ENCODE peak calls at places on chromosome 3, in eight cellular contexts. V is fibroblast of lung, W is esophagus squamous epithelium, I is hepatocyte, J is ovary, Q is heart right ventricle, H is suprapubic skin, E is adrenal gland. B is an unnamed sample. For H3K27me3, H3K36me3 and H3K9me3, the result is how much of the 10 kb centered on the place peaks cover.

GRCh38 chr3:151895881-151896661 is 22.6 kb downstream of the SUCNR1 start:
- DNase-seq in H (no peak), V (peak), J (no peak), W (no peak), E (no peak), I (no peak), Q (no peak), B (peak)

GRCh38 chr3:127652246-127652995 is 20.3 kb upstream of the ABTB1 start:
- DNase-seq in I (peak), W (no peak), Q (peak), J (no peak), E (peak), V (peak), H (no peak), B (peak)

GRCh38 chr3:48397767-48398681 is 26.0 kb downstream of the FBXW12 start:
- DNase-seq in V (no peak), I (no peak), E (no peak), Q (no peak), W (no peak), J (peak), H (no peak), B (no peak)

GRCh38 chr3:55202320-55202719 is 274.5 kb upstream of the LRTM1 start:
- DNase-seq in W (no peak), H (no peak), Q (no peak), V (peak), I (no peak), J (no peak), E (no peak), B (no peak)

GRCh38 chr3:106397004-106397403 is 528.2 kb upstream of the CBLB start:
- DNase-seq in I (no peak), W (no peak), V (no peak), E (no peak), H (no peak), J (no peak), Q (no peak), B (no peak)

GRCh38 chr3:40951636-40952035 is 247.7 kb upstream of the CTNNB1 start:
- DNase-seq in J (no peak), I (no peak), V (peak), W (no peak), Q (no peak), E (no peak), H (no peak), B (no peak)

GRCh38 chr3:127542441-127542952 is 48.0 kb downstream of the TPRA1 start:
- DNase-seq in I (peak), J (no peak), Q (no peak), W (no peak), V (no peak), H (no peak), E (no peak), B (no peak)

GRCh38 chr3:187211532-187212274 is 14.4 kb downstream of the RTP1 start:
- DNase-seq in J (no peak), Q (no peak), W (no peak), I (no peak), H (no peak), E (no peak), V (peak), B (peak)

GRCh38 chr3:156648086-156648485 is 26.3 kb upstream of the TIPARP start:
- DNase-seq in Q (no peak), E (no peak), V (peak), J (no peak), W (no peak), I (no peak), H (no peak), B (no peak)

GRCh38 chr3:43496740-43497375 is 125.0 kb downstream of the ANO10 start:
- DNase-seq in J (no peak), V (no peak), W (no peak), Q (no peak), H (no peak), I (no peak), E (no peak), B (no peak)

GRCh38 chr3:106305882-106306445 is 437.2 kb upstream of the CBLB start:
- DNase-seq in H (no peak), E (no peak), Q (no peak), W (no peak), I (no peak), J (no peak), V (peak), B (no peak)

GRCh38 chr3:3798641-3799113 is 554 bp upstream of the LRRN1 start:
- DNase-seq in W (no peak), Q (no peak), J (peak), V (peak), H (no peak), I (peak), E (no peak), B (no peak)

GRCh38 chr3:185215873-185216586 is 37.8 kb downstream of the EHHADH start:
- DNase-seq in Q (no peak), W (no peak), E (no peak), V (no peak), J (no peak), H (no peak), I (no peak), B (no peak)

GRCh38 chr3:61638721-61639120 is 77.3 kb downstream of the PTPRG start:
- DNase-seq in V (peak), J (no peak), E (no peak), Q (no peak), I (no peak), H (no peak), W (no peak), B (no peak)

GRCh38 chr3:146271180-146271579 is 20.3 kb upstream of the PLSCR4 start:
- DNase-seq in H (no peak), I (no peak), W (no peak), J (no peak), Q (no peak), E (no peak), V (no peak), B (no peak)

GRCh38 chr3:139541156-139541897 is 1.8 kb upstream of the RBP1 start:
- DNase-seq in J (no peak), H (peak), V (peak), Q (no peak), I (no peak), E (no peak), W (no peak), B (no peak)

GRCh38 chr3:178500631-178501030 is 35.6 kb upstream of the KCNMB2 start:
- DNase-seq in V (peak), H (no peak), E (no peak), W (no peak), I (no peak), Q (no peak), J (no peak), B (peak)

GRCh38 chr3:189041482-189042090 is 130.2 kb upstream of the TPRG1 start:
- DNase-seq in H (no peak), W (peak), I (peak), E (peak), Q (peak), V (peak), J (peak), B (peak)

GRCh38 chr3:38652934-38653333 is 3.4 kb upstream of the SCN5A start:
- DNase-seq in Q (no peak), V (no peak), I (no peak), H (no peak), E (no peak), J (no peak), W (no peak), B (no peak)

GRCh38 chr3:38658886-38659285 is 9.4 kb upstream of the SCN5A start:
- DNase-seq in H (no peak), V (no peak), J (no peak), Q (no peak), E (no peak), W (no peak), I (no peak), B (no peak)

GRCh38 chr3:38653685-38654537 is 4.4 kb upstream of the SCN5A start:
- DNase-seq in W (no peak), V (no peak), E (no peak), H (no peak), I (peak), J (no peak), Q (no peak), B (no peak)

GRCh38 chr3:38657369-38657768 is 7.9 kb upstream of the SCN5A start:
- DNase-seq in I (peak), J (no peak), W (no peak), Q (no peak), V (no peak), E (no peak), H (no peak), B (no peak)

GRCh38 chr3:38655708-38656300 is 6.3 kb upstream of the SCN5A start:
- DNase-seq in Q (no peak), W (no peak), H (no peak), J (no peak), E (no peak), V (peak), I (peak), B (peak)
- H3K27me3 ChIP-seq in Q (half or more), W (half or more), H (half or more), J (under half), E (under half), V (under half), I (under half), B (under half)

GRCh38 chr3:37349640-37350039 is 175.3 kb upstream of the LRRFIP2 start:
- DNase-seq in Q (no peak), E (no peak), H (no peak), V (no peak), J (no peak), I (no peak), W (no peak), B (no peak)
- H3K36me3 ChIP-seq in Q (half or more), E (under half), H (half or more), V (under half), J (under half), I (under half), W (under half), B (under half)

GRCh38 chr3:129911261-129911861 is 17.9 kb upstream of the TMCC1 start:
- DNase-seq in E (no peak), H (no peak), V (no peak), W (no peak), I (no peak), Q (peak), J (no peak), B (no peak)
- H3K9me3 ChIP-seq in E (under half), H (under half), V (under half), W (under half), I (under half), Q (under half), J (under half), B (under half)

GRCh38 chr3:53811143-53811915 is 34.9 kb downstream of the CHDH start:
- DNase-seq in W (no peak), H (no peak), V (no peak), I (no peak), J (no peak), Q (no peak), E (no peak), B (no peak)
- H3K27me3 ChIP-seq in W (under half), H (under half), V (under half), I (under half), J (under half), Q (under half), E (under half), B (under half)

GRCh38 chr3:52072020-52072419 is 15.6 kb upstream of the DUSP7 start:
- DNase-seq in H (no peak), Q (no peak), I (no peak), J (no peak), V (no peak), W (no peak), E (no peak), B (no peak)
- H3K36me3 ChIP-seq in H (under half), Q (under half), I (under half), J (under half), V (under half), W (under half), E (under half), B (under half)

GRCh38 chr3:7536921-7537320 is 676.0 kb downstream of the GRM7 start:
- DNase-seq in I (no peak), V (no peak), Q (no peak), J (no peak), H (no peak), W (no peak), E (no peak), B (no peak)
- H3K9me3 ChIP-seq in I (under half), V (under half), Q (under half), J (under half), H (under half), W (under half), E (under half), B (under half)

GRCh38 chr3:13276438-13277129 is 143.5 kb downstream of the NUP210 start:
- DNase-seq in H (no peak), Q (no peak), V (no peak), E (peak), J (no peak), I (no peak), W (no peak), B (no peak)

GRCh38 chr3:13278783-13279531 is 141.2 kb downstream of the NUP210 start:
- DNase-seq in W (no peak), E (no peak), J (no peak), H (no peak), I (no peak), V (peak), Q (no peak), B (no peak)

GRCh38 chr3:13279532-13279910 is 140.6 kb downstream of the NUP210 start:
- DNase-seq in I (no peak), Q (no peak), W (no peak), J (no peak), V (no peak), E (no peak), H (no peak), B (no peak)

GRCh38 chr3:13277130-13277783 is 142.9 kb downstream of the NUP210 start:
- DNase-seq in I (no peak), Q (no peak), H (no peak), W (no peak), E (no peak), V (no peak), J (no peak), B (no peak)

GRCh38 chr3:13277860-13278531 is 142.1 kb downstream of the NUP210 start:
- DNase-seq in H (no peak), J (no peak), Q (no peak), W (no peak), I (no peak), V (peak), E (peak), B (no peak)
- H3K27me3 ChIP-seq in H (under half), J (under half), Q (under half), W (half or more), I (under half), V (under half), E (under half), B (under half)

GRCh38 chr3:58417075-58417474 is 16.6 kb downstream of the PDHB start:
- DNase-seq in Q (no peak), H (no peak), E (no peak), V (no peak), W (no peak), J (no peak), I (no peak), B (no peak)
- H3K36me3 ChIP-seq in Q (half or more), H (under half), E (under half), V (under half), W (under half), J (under half), I (under half), B (under half)

GRCh38 chr3:196754215-196754937 is 14.7 kb downstream of the PAK2 start:
- DNase-seq in H (no peak), J (no peak), V (no peak), I (peak), Q (no peak), E (no peak), W (no peak), B (no peak)

GRCh38 chr3:196763179-196763578 is 23.5 kb downstream of the PAK2 start:
- DNase-seq in Q (no peak), J (no peak), E (no peak), W (no peak), I (no peak), H (no peak), V (no peak), B (no peak)

GRCh38 chr3:196753201-196753600 is 13.5 kb downstream of the PAK2 start:
- DNase-seq in W (no peak), J (no peak), Q (no peak), I (no peak), V (no peak), H (no peak), E (no peak), B (no peak)

GRCh38 chr3:196756738-196757137 is 17.1 kb downstream of the PAK2 start:
- DNase-seq in Q (no peak), V (no peak), E (no peak), H (no peak), W (no peak), I (no peak), J (no peak), B (no peak)

DNA sequence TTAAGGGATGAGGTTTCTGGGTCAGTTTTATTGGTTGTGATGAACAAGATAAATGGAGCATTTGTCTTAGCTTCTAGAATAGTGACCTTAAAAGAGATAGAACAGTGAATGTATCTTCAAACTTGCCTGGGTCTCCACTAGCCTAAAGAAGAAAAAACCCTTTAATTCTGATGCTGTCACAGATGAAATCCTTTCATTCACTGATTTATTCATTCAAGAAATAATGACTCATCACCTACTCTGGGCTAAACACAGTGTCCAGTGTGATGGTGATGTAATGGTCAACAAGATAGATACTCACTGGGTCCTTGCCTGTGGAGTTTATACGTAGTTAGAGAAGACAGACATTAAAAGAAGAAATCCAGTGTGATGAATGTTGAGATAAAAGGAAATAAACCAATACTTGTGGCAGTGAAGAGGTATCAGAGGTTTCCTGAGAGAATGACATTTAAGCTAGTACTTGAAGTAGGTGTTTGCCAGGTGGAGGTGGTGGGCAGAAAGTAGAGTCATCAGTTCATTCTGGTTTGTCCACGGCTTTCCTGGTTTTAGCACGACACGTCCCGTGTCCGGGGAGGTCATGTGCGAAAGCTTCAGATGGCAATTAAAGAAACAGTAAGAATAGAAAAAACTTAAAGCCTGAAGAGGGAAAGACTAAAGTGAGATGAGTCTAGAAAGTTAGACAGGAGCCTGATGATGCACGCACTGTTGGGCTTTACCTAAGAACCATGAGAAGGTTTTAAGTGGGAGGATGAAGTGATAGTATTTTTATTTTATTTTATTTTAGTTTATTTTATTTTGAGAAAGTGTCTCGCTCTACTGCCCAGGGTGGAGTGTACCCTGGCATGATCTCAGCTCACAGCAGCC is 18.5 kb downstream of the PAK2 start:
- DNase-seq in J (no peak), H (no peak), Q (no peak), I (peak), W (no peak), E (peak), V (peak), B (peak)
- H3K9me3 ChIP-seq in J (under half), H (under half), Q (under half), I (under half), W (under half), E (under half), V (under half), B (under half)

B was measured in MG63.